ENCODE peak calls at places on chromosome 6, in ten cellular contexts. M is LoVo; K is CD8-positive, alpha-beta T cell; R is kidney; S is DMS53; C is HCEC 1CT; E is AG08395; D is transverse colon; N is NCI-H1105; A is stimulated activated CD4-positive, alpha-beta T cell treated with anti-CD3 and anti-CD28 coated beads, Interleukin-12 subunit alpha, Interleukin-12 subunit beta, amount 100 ng/mL, for 24 hours. X is an unnamed sample.
A peak's percentile ranks its signal among the peaks of the same experiment; 100 is the strongest.

GRCh38 chr6:7784706-7785105 is 58.8 kb downstream of the BMP6 start:
- DNase-seq in S (no peak), E (no peak), C (no peak), M (no peak), K (no peak), R (no peak), D (peak; percentile 11), A (no peak), N (no peak), X (no peak)

GRCh38 chr6:35607517-35608233 is 81.0 kb downstream of the FKBP5 start:
- DNase-seq in K (no peak), M (no peak), C (no peak), S (no peak), A (no peak), D (no peak), E (no peak), N (no peak), R (no peak), X (no peak)

GRCh38 chr6:75437451-75438185 is 56.0 kb downstream of the FILIP1 start:
- DNase-seq in K (no peak), A (no peak), R (no peak), M (no peak), C (peak; percentile 57), S (no peak), N (no peak), D (no peak), E (peak; percentile 82), X (no peak)

GRCh38 chr6:45533394-45533793 is 155.7 kb upstream of the SUPT3H start:
- DNase-seq in N (no peak), K (no peak), M (no peak), E (no peak), A (no peak), S (no peak), R (no peak), D (no peak), C (no peak), X (no peak)

GRCh38 chr6:159107451-159108260 is 61.5 kb upstream of the FNDC1 start:
- DNase-seq in S (peak; percentile 53), K (peak; percentile 86), D (peak; percentile 51), C (no peak), N (peak; percentile 59), E (no peak), R (no peak), M (no peak), A (no peak), X (peak; percentile 38)

GRCh38 chr6:16511723-16512584 is 249.3 kb downstream of the ATXN1 start:
- DNase-seq in M (no peak), R (no peak), S (peak; percentile 8), A (peak; percentile 12), E (no peak), K (peak; percentile 64), C (no peak), N (no peak), D (peak; percentile 58), X (peak; percentile 58)

GRCh38 chr6:169427856-169428255 is 174.2 kb upstream of the THBS2 start:
- DNase-seq in S (no peak), K (no peak), C (peak; percentile 55), M (no peak), D (no peak), R (no peak), A (no peak), N (no peak), E (peak; percentile 76), X (no peak)

GRCh38 chr6:52399511-52400315 is 20.4 kb upstream of the EFHC1 start:
- DNase-seq in E (peak; percentile 72), C (peak; percentile 64), K (no peak), A (no peak), S (peak; percentile 79), D (peak; percentile 42), N (peak; percentile 18), R (no peak), M (peak; percentile 68), X (peak; percentile 74)

GRCh38 chr6:4776967-4777925 is 1.0 kb downstream of the CDYL start:
- DNase-seq in C (peak; percentile 48), D (peak; percentile 50), S (peak; percentile 51), M (no peak), A (peak; percentile 15), R (peak; percentile 78), E (peak; percentile 25), N (no peak), K (peak; percentile 28), X (peak; percentile 25)

GRCh38 chr6:149545258-149545753 is 537 bp downstream of the PPIL4 start:
- DNase-seq in N (no peak), E (peak; percentile 64), K (peak; percentile 80), A (peak; percentile 32), D (peak; percentile 55), C (peak; percentile 64), S (peak; percentile 58), M (peak; percentile 28), R (peak; percentile 76), X (peak; percentile 51)

GRCh38 chr6:76742919-76743318 is 670.5 kb upstream of the IMPG1 start:
- DNase-seq in R (no peak), C (no peak), A (no peak), D (no peak), S (no peak), E (no peak), K (no peak), N (no peak), M (no peak), X (no peak)

GRCh38 chr6:11710221-11710836 is 68.3 kb downstream of the ADTRP start:
- DNase-seq in K (peak; percentile 70), R (no peak), C (no peak), N (no peak), D (no peak), S (no peak), A (no peak), E (no peak), M (no peak), X (no peak)

GRCh38 chr6:152635949-152636674 is 1.1 kb downstream of the SYNE1 start:
- DNase-seq in A (no peak), R (peak; percentile 83), K (peak; percentile 53), D (no peak), S (peak; percentile 35), M (no peak), E (peak; percentile 47), N (no peak), C (peak; percentile 11), X (no peak)

GRCh38 chr6:6390849-6391602 is 70.6 kb upstream of the F13A1 start:
- DNase-seq in S (no peak), R (no peak), K (no peak), C (no peak), M (no peak), D (no peak), A (no peak), N (no peak), E (no peak), X (no peak)

GRCh38 chr6:33610779-33611421 is 10.2 kb upstream of the ITPR3 start:
- DNase-seq in M (no peak), D (peak; percentile 80), K (no peak), N (no peak), E (no peak), R (peak; percentile 66), S (no peak), C (no peak), A (no peak), X (peak; percentile 82)

GRCh38 chr6:145086197-145086596 is 649.1 kb downstream of the EPM2A start:
- DNase-seq in K (no peak), C (no peak), A (no peak), R (no peak), D (no peak), N (peak; percentile 37), E (no peak), S (no peak), M (no peak), X (no peak)

GRCh38 chr6:157527471-157527907 is 146.5 kb downstream of the ZDHHC14 start:
- DNase-seq in M (no peak), C (no peak), E (no peak), A (no peak), S (no peak), D (no peak), N (no peak), K (no peak), R (no peak), X (peak; percentile 29)

GRCh38 chr6:115830895-115831294 is 229.8 kb downstream of the FRK start:
- DNase-seq in E (no peak), A (no peak), N (no peak), D (no peak), R (no peak), C (no peak), K (no peak), S (peak; percentile 56), M (no peak), X (no peak)

GRCh38 chr6:170091000-170091638 is 199.8 kb downstream of the DLL1 start:
- DNase-seq in N (no peak), C (no peak), D (peak; percentile 6), S (no peak), M (no peak), K (no peak), E (no peak), A (no peak), R (peak; percentile 47), X (no peak)

GRCh38 chr6:14799928-14800327 is 445.9 kb upstream of the JARID2 start:
- DNase-seq in D (peak; percentile 59), N (peak; percentile 23), S (peak; percentile 86), M (peak; percentile 6), A (peak; percentile 22), C (peak; percentile 80), K (peak; percentile 26), E (peak; percentile 54), R (peak; percentile 77), X (peak; percentile 86)

GRCh38 chr6:119720160-119720559 is 370.6 kb upstream of the MAN1A1 start:
- DNase-seq in R (no peak), S (peak; percentile 14), K (no peak), D (no peak), N (no peak), A (no peak), M (no peak), C (peak; percentile 50), E (no peak), X (no peak)

GRCh38 chr6:110323004-110323657 is 35.0 kb downstream of the METTL24 start:
- DNase-seq in M (no peak), R (no peak), K (no peak), A (no peak), D (no peak), S (no peak), C (no peak), E (no peak), N (no peak), X (no peak)

X was measured in small intestine.